ENCODE peak calls at places on chromosomes 11 and 22, in four cellular contexts. F is choroid plexus epithelial cell, P is SK-N-SH, N is HFF-Myc. E is an unnamed sample.

GRCh38 chr11:131372243-131372930 is 2.0 kb downstream of the NTM start:
- DNase-seq in F (no peak), P (peak; percentile 14), N (no peak), E (no peak)

GRCh38 chr11:70466154-70466553 is 67.8 kb downstream of the CTTN start:
- DNase-seq in F (peak; percentile 23), P (no peak), N (no peak), E (no peak)

GRCh38 chr11:44928144-44928543 is 22.5 kb downstream of the TP53I11 start:
- DNase-seq in F (no peak), P (no peak), N (no peak), E (no peak)

GRCh38 chr11:61488651-61489291 is 19.8 kb upstream of the LRRC10B start:
- DNase-seq in F (peak; percentile 38), P (peak; percentile 51), N (no peak), E (no peak)

GRCh38 chr11:100769617-100770016 is 82.5 kb downstream of the ARHGAP42 start:
- DNase-seq in F (no peak), P (no peak), N (no peak), E (no peak)

GRCh38 chr11:102120437-102120935 is 10.2 kb downstream of the YAP1 start:
- DNase-seq in F (no peak), P (no peak), N (no peak), E (no peak)

GRCh38 chr11:32511926-32512325 is 71.7 kb upstream of the EIF3M start:
- DNase-seq in F (peak; percentile 32), P (no peak), N (no peak), E (no peak)

GRCh38 chr22:36865346-36865745 is 4.5 kb downstream of the NCF4 start:
- DNase-seq in F (no peak), P (no peak), N (no peak), E (no peak)

GRCh38 chr11:114377612-114378267 is 22.6 kb downstream of the C11orf71 start:
- DNase-seq in F (no peak), P (no peak), N (peak; percentile 84), E (no peak)

GRCh38 chr22:27454807-27455450 is 346.6 kb downstream of the MN1 start:
- DNase-seq in F (no peak), P (no peak), N (no peak), E (no peak)

GRCh38 chr22:35894937-35895708 is 133.5 kb downstream of the RBFOX2 start:
- DNase-seq in F (peak; percentile 85), P (peak; percentile 29), N (no peak), E (no peak)

GRCh38 chr11:12275818-12276217 is 101.6 kb upstream of the PARVA start:
- DNase-seq in F (no peak), P (no peak), N (no peak), E (no peak)

DNA sequence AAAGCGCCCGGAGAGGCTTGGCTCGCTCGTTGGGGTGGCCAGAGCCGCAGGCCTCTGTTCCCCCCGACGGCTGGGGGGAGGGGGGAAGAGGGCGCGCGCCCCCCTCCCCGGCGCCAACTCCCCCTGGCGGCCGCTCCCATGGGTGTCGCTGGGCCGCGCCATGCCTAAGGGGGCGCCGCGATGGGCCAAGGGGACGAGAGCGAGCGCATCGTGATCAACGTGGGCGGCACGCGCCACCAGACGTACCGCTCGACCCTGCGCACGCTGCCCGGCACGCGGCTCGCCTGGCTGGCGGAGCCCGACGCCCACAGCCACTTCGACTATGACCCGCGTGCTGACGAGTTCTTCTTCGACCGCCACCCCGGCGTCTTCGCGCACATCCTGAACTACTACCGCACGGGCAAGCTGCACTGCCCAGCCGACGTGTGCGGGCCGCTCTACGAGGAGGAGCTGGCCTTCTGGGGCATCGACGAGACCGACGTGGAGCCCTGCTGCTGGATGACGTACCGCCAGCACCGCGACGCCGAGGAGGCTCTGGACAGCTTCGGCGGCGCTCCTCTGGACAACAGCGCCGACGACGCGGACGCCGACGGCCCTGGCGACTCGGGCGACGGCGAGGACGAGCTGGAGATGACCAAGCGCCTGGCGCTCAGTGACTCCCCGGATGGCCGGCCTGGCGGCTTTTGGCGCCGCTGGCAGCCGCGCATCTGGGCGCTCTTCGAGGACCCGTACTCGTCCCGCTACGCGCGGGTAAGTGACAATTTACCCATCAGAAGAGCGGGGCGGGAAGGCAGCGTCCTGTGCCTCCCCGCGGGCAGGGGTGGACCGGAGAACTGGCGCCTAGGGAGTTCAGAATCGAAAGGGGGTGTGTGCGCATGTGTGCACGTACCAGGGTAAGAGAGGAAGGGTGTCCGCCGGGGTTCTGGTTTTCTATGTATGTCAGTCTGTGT is 1.5 kb downstream of the KCNC1 start:
- DNase-seq in F (no peak), P (peak; percentile 92), N (no peak), E (no peak)
- TF ChIP-seq CTCF in F (no peak), P (peak; percentile 42), N (peak; percentile 41), E (no peak)

GRCh38 chr11:47406896-47407745 is 1.3 kb upstream of the SLC39A13 start:
- DNase-seq in F (peak; percentile 34), P (no peak), N (no peak), E (no peak)
- TF ChIP-seq CTCF in F (peak; percentile 30), P (no peak), N (no peak), E (no peak)

GRCh38 chr11:57643802-57644201 is 5.9 kb downstream of the YPEL4 start:
- DNase-seq in F (no peak), P (no peak), N (no peak), E (no peak)
- TF ChIP-seq CTCF in F (peak; percentile 19), P (no peak), N (peak; percentile 10), E (no peak)

GRCh38 chr22:43270949-43271348 is 72.2 kb downstream of the SCUBE1 start:
- DNase-seq in F (no peak), P (no peak), N (no peak), E (no peak)

GRCh38 chr22:43272301-43272700 is 70.9 kb downstream of the SCUBE1 start:
- DNase-seq in F (no peak), P (no peak), N (no peak), E (no peak)

GRCh38 chr22:43269325-43270040 is 73.7 kb downstream of the SCUBE1 start:
- DNase-seq in F (no peak), P (no peak), N (no peak), E (no peak)

GRCh38 chr22:43268261-43268660 is 74.9 kb downstream of the SCUBE1 start:
- DNase-seq in F (no peak), P (peak; percentile 64), N (no peak), E (no peak)

DNA sequence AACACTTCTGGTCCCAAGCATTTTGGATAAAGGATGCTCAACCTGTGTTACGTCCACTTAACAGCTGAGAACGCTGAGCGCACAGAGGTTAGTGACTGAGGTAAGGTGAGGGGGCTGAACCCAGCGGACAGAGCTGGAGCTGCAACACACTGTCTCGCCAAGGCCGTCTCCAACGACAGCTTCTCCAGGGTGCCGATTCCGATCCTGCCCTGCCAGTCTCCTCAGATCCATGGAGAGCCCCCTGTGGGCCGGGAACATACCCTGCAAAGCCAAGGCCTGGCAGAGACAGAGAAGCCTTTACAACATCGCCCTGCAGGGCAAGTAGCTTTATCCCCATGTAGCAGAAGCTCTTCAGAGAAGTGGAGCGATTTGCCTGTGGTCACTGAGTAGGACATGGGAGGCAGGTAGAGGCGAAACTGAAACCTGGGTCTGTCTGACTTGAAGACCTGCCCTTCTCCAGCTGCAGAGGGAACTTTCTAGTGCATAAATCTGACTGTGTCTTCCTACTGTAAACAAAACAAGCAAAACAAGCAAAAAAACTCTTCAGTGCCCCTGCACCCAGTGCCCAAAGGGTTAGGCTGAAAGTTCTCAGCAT is 72.8 kb downstream of the SCUBE1 start:
- DNase-seq in F (peak; percentile 10), P (no peak), N (no peak), E (peak; percentile 48)
- TF ChIP-seq CTCF in F (peak; percentile 42), P (no peak), N (peak; percentile 18), E (no peak)

GRCh38 chr11:122068096-122068495 is 47.9 kb downstream of the BLID start:
- DNase-seq in F (no peak), P (no peak), N (no peak), E (no peak)

GRCh38 chr11:122059565-122059964 is 56.5 kb downstream of the BLID start:
- DNase-seq in F (no peak), P (no peak), N (no peak), E (no peak)

GRCh38 chr11:122062763-122063162 is 53.3 kb downstream of the BLID start:
- DNase-seq in F (no peak), P (no peak), N (no peak), E (no peak)
- TF ChIP-seq CTCF in F (no peak), P (no peak), N (no peak), E (no peak)

DNA sequence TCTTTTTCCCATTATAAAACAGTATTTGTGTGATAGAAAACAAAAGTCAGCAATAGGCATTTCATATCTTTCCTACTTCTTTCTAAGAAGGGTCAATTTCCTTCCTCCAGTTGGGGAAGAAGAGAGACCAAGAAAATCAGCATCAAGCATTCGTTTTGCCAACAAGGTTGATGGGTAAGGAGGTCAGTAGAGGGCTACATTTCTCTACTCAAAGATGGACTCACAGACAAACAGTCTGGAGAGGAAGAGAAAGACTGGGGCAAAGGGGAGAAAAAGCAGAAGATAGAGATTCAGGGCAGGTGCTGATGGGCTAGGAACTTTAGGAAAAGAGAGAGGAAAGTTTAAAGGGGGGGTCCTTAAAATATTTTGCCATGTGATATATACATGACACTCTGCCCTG is 8.6 kb upstream of the MTNR1B start:
- DNase-seq in F (peak; percentile 21), P (no peak), N (no peak), E (no peak)
- TF ChIP-seq CTCF in F (no peak), P (no peak), N (no peak), E (no peak)

DNA sequence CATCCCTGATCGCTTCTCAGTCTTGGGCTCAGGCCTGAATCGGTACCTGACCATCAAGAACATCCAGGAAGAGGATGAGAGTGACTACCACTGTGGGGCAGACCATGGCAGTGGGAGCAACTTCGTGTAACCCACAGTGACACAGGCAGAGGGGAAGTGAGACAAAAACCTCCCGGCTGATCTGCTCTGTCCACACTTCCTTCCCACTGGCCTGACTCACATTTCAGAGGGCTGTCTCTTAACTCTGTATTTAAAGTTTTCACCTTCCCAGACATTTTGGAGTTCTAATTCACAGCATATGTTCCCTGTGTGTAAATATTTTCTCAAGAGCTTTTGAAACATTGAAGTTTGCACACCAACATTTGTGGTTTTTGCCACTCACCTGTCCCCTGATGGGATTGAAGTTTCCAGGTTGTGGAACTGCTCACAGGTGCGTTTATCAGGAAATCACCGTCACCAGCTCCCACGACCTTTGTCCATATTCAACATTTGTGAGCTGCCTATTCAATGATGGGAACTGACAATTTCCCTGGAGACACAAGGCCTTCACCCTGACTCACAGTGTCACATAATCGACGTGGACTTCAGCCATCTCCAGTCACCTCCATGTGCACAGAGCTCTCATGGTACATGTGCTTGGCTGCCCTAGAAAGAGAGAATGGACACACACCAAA is 99.2 kb downstream of the VPREB1 start:
- DNase-seq in F (no peak), P (no peak), N (no peak), E (peak; percentile 49)
- TF ChIP-seq CTCF in F (no peak), P (no peak), N (no peak), E (no peak)

GRCh38 chr22:24128631-24129601 is 52.4 kb upstream of the SUSD2 start:
- DNase-seq in F (no peak), P (no peak), N (no peak), E (no peak)
- TF ChIP-seq CTCF in F (no peak), P (no peak), N (no peak), E (no peak)